ENCODE peak calls at places on chromosomes 16 and 17, in ten cellular contexts. Y, J, G, H, K, F, C, B, S and V are unnamed samples.

GRCh38 chr17:16977932-16978331 is 6.0 kb upstream of the TNFRSF13B start:
- DNase-seq in Y (no peak), J (no peak), G (no peak), H (no peak), K (no peak), F (peak; percentile 38), C (no peak), B (no peak), S (peak; percentile 83), V (no peak)

GRCh38 chr17:58356231-58356630 is 4.2 kb upstream of the SUPT4H1 start:
- DNase-seq in Y (no peak), J (no peak), G (no peak), H (no peak), K (no peak), F (no peak), C (no peak), B (no peak), S (no peak), V (no peak)

GRCh38 chr17:10151667-10152496 is 46.5 kb downstream of the GAS7 start:
- DNase-seq in Y (no peak), J (no peak), G (no peak), H (no peak), K (no peak), F (no peak), C (peak; percentile 52), B (no peak), S (peak; percentile 54), V (no peak)

GRCh38 chr17:33125552-33125950 is 133.9 kb downstream of the SPACA3 start:
- DNase-seq in Y (no peak), J (no peak), G (no peak), H (no peak), K (no peak), F (no peak), C (no peak), B (no peak), S (no peak), V (no peak)

GRCh38 chr17:17495448-17496188 is 577 bp downstream of the RASD1 start:
- DNase-seq in Y (no peak), J (peak; percentile 48), G (peak; percentile 36), H (no peak), K (peak; percentile 47), F (peak; percentile 4), C (no peak), B (peak; percentile 60), S (peak; percentile 37), V (peak; percentile 90)

GRCh38 chr16:8094696-8095095 is 495.6 kb downstream of the TMEM114 start:
- DNase-seq in Y (no peak), J (no peak), G (no peak), H (no peak), K (no peak), F (no peak), C (no peak), B (no peak), S (no peak), V (no peak)

GRCh38 chr17:51000835-51001638 is 119.6 kb downstream of the SPAG9 start:
- DNase-seq in Y (no peak), J (no peak), G (peak; percentile 20), H (no peak), K (peak; percentile 87), F (peak; percentile 78), C (peak; percentile 36), B (no peak), S (peak; percentile 71), V (no peak)

GRCh38 chr17:78110363-78111011 is 18.1 kb downstream of the TMC6 start:
- DNase-seq in Y (no peak), J (peak; percentile 15), G (no peak), H (no peak), K (no peak), F (no peak), C (no peak), B (no peak), S (no peak), V (peak; percentile 50)

GRCh38 chr16:57273359-57273758 is 11.1 kb downstream of the PLLP start:
- DNase-seq in Y (no peak), J (no peak), G (no peak), H (no peak), K (no peak), F (no peak), C (no peak), B (no peak), S (peak; percentile 87), V (peak; percentile 83)

GRCh38 chr17:76827736-76828135 is 40.5 kb upstream of the MGAT5B start:
- DNase-seq in Y (no peak), J (no peak), G (no peak), H (no peak), K (no peak), F (no peak), C (no peak), B (no peak), S (no peak), V (no peak)

GRCh38 chr17:12821376-12821940 is 32.2 kb downstream of the ARHGAP44 start:
- DNase-seq in Y (no peak), J (no peak), G (peak; percentile 16), H (no peak), K (peak; percentile 38), F (peak; percentile 5), C (no peak), B (no peak), S (no peak), V (no peak)

GRCh38 chr17:12296120-12296727 is 275.5 kb downstream of the MAP2K4 start:
- DNase-seq in Y (no peak), J (no peak), G (no peak), H (no peak), K (peak; percentile 26), F (peak; percentile 60), C (no peak), B (no peak), S (peak; percentile 42), V (peak; percentile 77)

GRCh38 chr16:11585460-11586374 is 1.0 kb downstream of the LITAF start:
- DNase-seq in Y (no peak), J (no peak), G (no peak), H (no peak), K (peak; percentile 38), F (peak; percentile 33), C (peak; percentile 46), B (peak; percentile 72), S (peak; percentile 39), V (no peak)

GRCh38 chr16:25161753-25162152 is 50.2 kb downstream of the LCMT1 start:
- DNase-seq in Y (no peak), J (no peak), G (no peak), H (no peak), K (no peak), F (no peak), C (no peak), B (no peak), S (no peak), V (no peak)

GRCh38 chr17:38539386-38539785 is 66.4 kb downstream of the SRCIN1 start:
- DNase-seq in Y (no peak), J (no peak), G (no peak), H (no peak), K (no peak), F (no peak), C (peak; percentile 20), B (no peak), S (no peak), V (no peak)

DNA sequence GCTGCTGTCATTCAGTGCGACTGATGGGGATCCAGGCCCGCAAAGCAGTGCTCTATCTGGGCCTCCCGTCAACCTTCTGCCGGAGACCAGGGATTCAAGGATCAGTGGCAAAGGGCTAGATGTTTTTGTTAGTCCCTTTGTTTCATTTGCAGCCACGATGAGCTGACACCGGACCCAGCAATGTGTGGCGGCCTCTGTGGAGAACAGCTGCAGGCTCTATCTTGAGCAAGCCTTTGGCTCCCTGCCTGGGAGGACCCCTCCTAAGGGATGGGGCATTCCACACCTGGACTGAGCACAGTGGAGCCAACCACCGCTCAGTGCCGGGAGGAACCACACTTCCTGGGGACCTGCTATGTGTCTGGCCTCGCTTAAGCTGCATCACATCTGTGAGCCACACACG is 215.8 kb downstream of the RBFOX3 start:
- DNase-seq in Y (no peak), J (no peak), G (no peak), H (no peak), K (no peak), F (no peak), C (no peak), B (no peak), S (no peak), V (no peak)
- H3K27me3 ChIP-seq in Y (no peaks in the 10 kb centered on the region), J (no peaks in the 10 kb centered on the region), G (no peaks in the 10 kb centered on the region), H (peaks cover 8% of the 10 kb centered on the region), K (peaks cover 10% of the 10 kb centered on the region), F (peaks cover 26% of the 10 kb centered on the region), C (peaks cover 17% of the 10 kb centered on the region), B (peaks cover 3% of the 10 kb centered on the region), S (no peaks in the 10 kb centered on the region), V (peaks cover 43% of the 10 kb centered on the region)

DNA sequence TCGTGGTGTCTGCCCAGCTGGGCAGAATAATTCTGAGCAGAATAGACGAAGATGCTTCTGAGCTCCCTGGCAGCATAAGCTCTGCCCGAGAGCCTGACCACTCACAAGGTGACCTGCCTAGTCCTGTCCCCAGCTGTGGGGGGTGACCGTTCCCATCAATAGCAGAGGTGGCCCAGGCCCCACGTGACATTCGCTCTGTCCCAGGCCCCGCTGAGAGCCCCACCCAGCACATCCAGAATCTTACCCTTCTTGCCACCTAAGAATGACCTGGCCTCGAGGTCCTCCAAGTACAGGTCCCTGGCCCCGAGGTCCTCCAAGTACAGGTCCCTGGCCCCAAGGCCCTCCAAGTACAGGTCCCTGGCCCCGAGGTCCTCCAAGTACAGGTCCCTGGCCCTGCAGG is 695 bp upstream of the TMEM204 start:
- DNase-seq in Y (no peak), J (no peak), G (no peak), H (no peak), K (no peak), F (no peak), C (no peak), B (no peak), S (no peak), V (no peak)
- H3K27me3 ChIP-seq in Y (no peaks in the 10 kb centered on the region), J (no peaks in the 10 kb centered on the region), G (no peaks in the 10 kb centered on the region), H (no peaks in the 10 kb centered on the region), K (no peaks in the 10 kb centered on the region), F (no peaks in the 10 kb centered on the region), C (no peaks in the 10 kb centered on the region), B (no peaks in the 10 kb centered on the region), S (no peaks in the 10 kb centered on the region), V (no peaks in the 10 kb centered on the region)

GRCh38 chr16:86030116-86030515 is 131.2 kb downstream of the IRF8 start:
- DNase-seq in Y (no peak), J (no peak), G (no peak), H (no peak), K (no peak), F (no peak), C (no peak), B (no peak), S (no peak), V (peak; percentile 11)
- H3K27me3 ChIP-seq in Y (no peaks in the 10 kb centered on the region), J (no peaks in the 10 kb centered on the region), G (peaks cover 5% of the 10 kb centered on the region), H (no peaks in the 10 kb centered on the region), K (peaks cover 33% of the 10 kb centered on the region), F (peaks cover 62% of the 10 kb centered on the region), C (no peaks in the 10 kb centered on the region), B (no peaks in the 10 kb centered on the region), S (no peaks in the 10 kb centered on the region), V (peaks cover 7% of the 10 kb centered on the region)

DNA sequence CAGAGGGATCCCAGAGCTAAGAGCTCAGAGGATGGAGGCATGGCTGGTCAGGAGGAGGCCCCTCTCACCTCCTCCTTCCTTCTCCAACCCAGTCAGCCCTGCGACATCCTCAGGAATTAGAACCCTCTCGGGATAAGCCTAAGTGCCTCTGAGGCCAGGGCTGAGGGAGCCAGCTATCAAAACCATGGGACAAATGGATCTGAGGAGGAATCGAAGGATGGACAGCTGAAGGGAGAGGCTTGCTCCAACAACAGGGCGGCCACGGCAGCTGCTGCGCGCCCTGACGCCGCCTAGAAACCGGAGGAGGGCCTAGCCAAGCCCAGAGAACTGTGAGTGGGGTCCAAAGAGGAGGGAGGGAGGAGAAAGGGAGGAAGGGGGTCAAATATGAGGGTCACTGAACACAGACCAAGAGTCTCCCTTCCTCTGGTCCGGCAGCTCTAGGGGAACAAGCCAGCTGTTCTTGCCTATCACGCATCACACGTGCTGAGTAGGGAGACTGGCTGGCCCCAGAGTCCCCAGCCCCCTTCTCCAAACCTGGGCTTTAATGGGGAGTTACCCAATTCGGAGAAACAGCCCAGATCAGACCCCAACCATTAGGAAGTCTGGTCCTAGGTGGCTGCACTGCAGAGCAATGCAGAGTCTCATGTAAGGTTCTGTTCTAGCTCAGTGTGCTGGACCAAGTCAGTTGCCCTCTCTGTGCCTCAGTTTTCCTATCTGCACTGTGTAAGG is 5.9 kb upstream of the HOXB13 start:
- DNase-seq in Y (no peak), J (no peak), G (no peak), H (no peak), K (no peak), F (no peak), C (no peak), B (no peak), S (no peak), V (peak; percentile 59)
- H3K27me3 ChIP-seq in Y (peaks cover 21% of the 10 kb centered on the region), J (peaks cover 3% of the 10 kb centered on the region), G (no peaks in the 10 kb centered on the region), H (peaks cover 83% of the 10 kb centered on the region), K (peaks cover 84% of the 10 kb centered on the region), F (peaks cover 95% of the 10 kb centered on the region), C (peaks cover 46% of the 10 kb centered on the region), B (peaks cover 41% of the 10 kb centered on the region), S (peaks cover 56% of the 10 kb centered on the region), V (peaks cover 100% of the 10 kb centered on the region)